ENCODE peak calls at places on chromosomes 5 and 9, in six cellular contexts. M is T-helper 1 cell, G is NCI-H146, Z is coronary artery, N is right atrium auricular region, V is M059J. J is an unnamed sample.

GRCh38 chr5:181008136-181008535 is 19.5 kb downstream of the BTNL3 start:
- DNase-seq in M (no peak), G (no peak), Z (no peak), N (no peak), V (no peak), J (no peak)

GRCh38 chr5:39399135-39400036 is 25.4 kb downstream of the DAB2 start:
- DNase-seq in M (no peak), G (no peak), Z (no peak), N (no peak), V (peak; percentile 98), J (peak; percentile 98)

GRCh38 chr5:115033861-115034260 is 135.8 kb downstream of the TRIM36 start:
- DNase-seq in M (no peak), G (peak; percentile 39), Z (no peak), N (no peak), V (peak; percentile 1), J (no peak)

GRCh38 chr9:133869674-133870419 is 122.3 kb downstream of the VAV2 start:
- DNase-seq in M (no peak), G (no peak), Z (no peak), N (no peak), V (no peak), J (no peak)

GRCh38 chr5:65156933-65157332 is 324.8 kb downstream of the ADAMTS6 start:
- DNase-seq in M (no peak), G (no peak), Z (no peak), N (no peak), V (no peak), J (no peak)

GRCh38 chr5:119458911-119459632 is 6.8 kb downstream of the HSD17B4 start:
- DNase-seq in M (no peak), G (no peak), Z (no peak), N (no peak), V (no peak), J (no peak)

GRCh38 chr5:56350595-56351170 is 117.6 kb upstream of the ANKRD55 start:
- DNase-seq in M (no peak), G (peak; percentile 54), Z (peak; percentile 77), N (peak; percentile 79), V (peak; percentile 98), J (peak; percentile 89)

GRCh38 chr9:24616858-24617257 is 71.2 kb upstream of the IZUMO3 start:
- DNase-seq in M (no peak), G (no peak), Z (no peak), N (no peak), V (no peak), J (no peak)

GRCh38 chr5:10162468-10162867 is 87.2 kb downstream of the ATPSCKMT start:
- DNase-seq in M (no peak), G (no peak), Z (no peak), N (no peak), V (no peak), J (no peak)

GRCh38 chr9:133754187-133754586 is 16.0 kb upstream of the SARDH start:
- DNase-seq in M (no peak), G (no peak), Z (peak; percentile 56), N (no peak), V (no peak), J (no peak)

GRCh38 chr5:150119421-150120061 is 33.2 kb upstream of the CSF1R start:
- DNase-seq in M (no peak), G (no peak), Z (no peak), N (no peak), V (no peak), J (no peak)

GRCh38 chr5:10913846-10914245 is 152.8 kb upstream of the DAP start:
- DNase-seq in M (no peak), G (no peak), Z (no peak), N (no peak), V (peak; percentile 100), J (peak; percentile 100)

GRCh38 chr9:76266649-76267627 is 127.3 kb downstream of the RFK start:
- DNase-seq in M (no peak), G (peak; percentile 87), Z (no peak), N (no peak), V (no peak), J (no peak)

GRCh38 chr5:136631176-136631575 is 265.8 kb upstream of the TRPC7 start:
- DNase-seq in M (no peak), G (no peak), Z (no peak), N (no peak), V (peak; percentile 83), J (peak; percentile 15)

GRCh38 chr9:89410709-89411111 is 87.2 kb downstream of the SEMA4D start:
- DNase-seq in M (no peak), G (no peak), Z (no peak), N (no peak), V (peak; percentile 72), J (peak; percentile 22)

GRCh38 chr9:15977438-15977837 is 424.6 kb downstream of the CCDC171 start:
- DNase-seq in M (no peak), G (no peak), Z (no peak), N (no peak), V (peak; percentile 66), J (peak; percentile 71)